ENCODE peak calls at places on chromosomes 4 and X, in five cellular contexts. One of them, this sample, is unnamed.

GRCh38 chr4:104211657-104212056 is 283.0 kb downstream of the CXXC4 start:
- DNase-seq in ecto neural progenitor cell: no peak
- DNase-seq in activated CD4-positive, CD25-positive, alpha-beta regulatory T cell: no peak
- DNase-seq in T-cell: no peak
- DNase-seq in glutamatergic neuron: no peak
- DNase-seq in this sample: no peak

GRCh38 chr4:123750044-123750443 is 353.4 kb downstream of the SPRY1 start:
- DNase-seq in ecto neural progenitor cell: peak
- DNase-seq in glutamatergic neuron: no peak
- DNase-seq in activated CD4-positive, CD25-positive, alpha-beta regulatory T cell: no peak
- DNase-seq in T-cell: no peak
- DNase-seq in this sample: no peak

GRCh38 chr4:140637836-140638235 is 69.1 kb upstream of the UCP1 start:
- DNase-seq in ecto neural progenitor cell: no peak
- DNase-seq in glutamatergic neuron: no peak
- DNase-seq in activated CD4-positive, CD25-positive, alpha-beta regulatory T cell: no peak
- DNase-seq in T-cell: peak
- DNase-seq in this sample: no peak

GRCh38 chrX:114201622-114202021 is 382.3 kb upstream of the HTR2C start:
- DNase-seq in T-cell: no peak
- DNase-seq in activated CD4-positive, CD25-positive, alpha-beta regulatory T cell: no peak
- DNase-seq in glutamatergic neuron: no peak
- DNase-seq in ecto neural progenitor cell: no peak
- DNase-seq in this sample: no peak

GRCh38 chr4:1010522-1011021 is 854 bp upstream of the FGFRL1 start:
- DNase-seq in activated CD4-positive, CD25-positive, alpha-beta regulatory T cell: peak
- DNase-seq in T-cell: peak
- DNase-seq in ecto neural progenitor cell: no peak
- DNase-seq in glutamatergic neuron: peak
- DNase-seq in this sample: peak

GRCh38 chr4:176789955-176790354 is 2.8 kb downstream of the VEGFC start:
- DNase-seq in activated CD4-positive, CD25-positive, alpha-beta regulatory T cell: no peak
- DNase-seq in T-cell: no peak
- DNase-seq in glutamatergic neuron: no peak
- DNase-seq in ecto neural progenitor cell: no peak
- DNase-seq in this sample: no peak

GRCh38 chr4:186854256-186854655 is 130.6 kb upstream of the FAT1 start:
- DNase-seq in ecto neural progenitor cell: no peak
- DNase-seq in glutamatergic neuron: no peak
- DNase-seq in T-cell: no peak
- DNase-seq in activated CD4-positive, CD25-positive, alpha-beta regulatory T cell: no peak
- DNase-seq in this sample: no peak

GRCh38 chr4:172573899-172574298 is 594.7 kb upstream of the GALNT7 start:
- DNase-seq in T-cell: no peak
- DNase-seq in ecto neural progenitor cell: no peak
- DNase-seq in activated CD4-positive, CD25-positive, alpha-beta regulatory T cell: no peak
- DNase-seq in glutamatergic neuron: no peak
- DNase-seq in this sample: no peak

GRCh38 chr4:104795264-104795934 is 300.7 kb upstream of the CXXC4 start:
- DNase-seq in glutamatergic neuron: no peak
- DNase-seq in T-cell: no peak
- DNase-seq in activated CD4-positive, CD25-positive, alpha-beta regulatory T cell: no peak
- DNase-seq in ecto neural progenitor cell: no peak
- DNase-seq in this sample: no peak

GRCh38 chr4:153722036-153722435 is 37.8 kb downstream of the RNF175 start:
- DNase-seq in T-cell: no peak
- DNase-seq in glutamatergic neuron: no peak
- DNase-seq in ecto neural progenitor cell: no peak
- DNase-seq in activated CD4-positive, CD25-positive, alpha-beta regulatory T cell: no peak
- DNase-seq in this sample: no peak

GRCh38 chr4:83889802-83890201 is 353.9 kb downstream of the GPAT3 start:
- DNase-seq in glutamatergic neuron: no peak
- DNase-seq in ecto neural progenitor cell: no peak
- DNase-seq in T-cell: no peak
- DNase-seq in activated CD4-positive, CD25-positive, alpha-beta regulatory T cell: no peak
- DNase-seq in this sample: no peak

GRCh38 chrX:143298663-143299241 is 218.5 kb downstream of the SPANXN3 start:
- DNase-seq in T-cell: no peak
- DNase-seq in activated CD4-positive, CD25-positive, alpha-beta regulatory T cell: no peak
- DNase-seq in glutamatergic neuron: no peak
- DNase-seq in ecto neural progenitor cell: no peak
- DNase-seq in this sample: no peak

GRCh38 chrX:153732406-153732805 is 7.8 kb downstream of the ABCD1 start:
- DNase-seq in activated CD4-positive, CD25-positive, alpha-beta regulatory T cell: no peak
- DNase-seq in glutamatergic neuron: no peak
- DNase-seq in T-cell: no peak
- DNase-seq in ecto neural progenitor cell: no peak
- DNase-seq in this sample: no peak

GRCh38 chrX:68837119-68837518 is 8.3 kb downstream of the EFNB1 start:
- DNase-seq in T-cell: no peak
- DNase-seq in ecto neural progenitor cell: no peak
- DNase-seq in glutamatergic neuron: no peak
- DNase-seq in activated CD4-positive, CD25-positive, alpha-beta regulatory T cell: no peak
- DNase-seq in this sample: no peak

GRCh38 chrX:132443736-132444135 is 45.1 kb downstream of the MBNL3 start:
- DNase-seq in ecto neural progenitor cell: no peak
- DNase-seq in activated CD4-positive, CD25-positive, alpha-beta regulatory T cell: no peak
- DNase-seq in T-cell: no peak
- DNase-seq in glutamatergic neuron: no peak
- DNase-seq in this sample: no peak

This sample was measured in suprapubic skin.